ENCODE peak calls at places on chromosomes 5 and 9, in six cellular contexts. P is HFFc6, O is choroid plexus epithelial cell, W is endothelial cell, M is WERI-Rb-1, I is Caco-2. X is an unnamed sample.

GRCh38 chr9:34995288-34996060 is 5.9 kb downstream of the DNAJB5 start:
- DNase-seq in M (peak), P (peak), W (no peak), I (no peak), O (peak), X (peak)

GRCh38 chr5:160619381-160619780 is 197.7 kb downstream of the PTTG1 start:
- DNase-seq in I (no peak), W (no peak), O (no peak), M (no peak), P (no peak), X (no peak)

GRCh38 chr5:10695759-10696543 is 65.1 kb downstream of the DAP start:
- DNase-seq in W (no peak), P (peak), I (no peak), O (no peak), M (no peak), X (no peak)

GRCh38 chr5:168023190-168023589 is 268.3 kb upstream of the WWC1 start:
- DNase-seq in M (no peak), I (no peak), P (no peak), O (no peak), W (no peak), X (no peak)

GRCh38 chr9:36677611-36678010 is 104.9 kb downstream of the MELK start:
- DNase-seq in W (no peak), P (no peak), I (no peak), M (no peak), O (no peak), X (no peak)

GRCh38 chr9:21078702-21079101 is 960 bp upstream of the IFNB1 start:
- DNase-seq in P (no peak), I (no peak), O (peak), M (no peak), W (no peak), X (no peak)

GRCh38 chr9:125746017-125746773 is 978 bp upstream of the PBX3 start:
- DNase-seq in M (peak), O (peak), P (peak), W (peak), I (peak), X (peak)

GRCh38 chr5:133450311-133450710 is 162.0 kb downstream of the FSTL4 start:
- DNase-seq in I (peak), O (no peak), W (no peak), M (no peak), P (no peak), X (no peak)

GRCh38 chr9:133542002-133542401 is 7.5 kb downstream of the ADAMTSL2 start:
- DNase-seq in W (no peak), P (no peak), O (no peak), I (no peak), M (no peak), X (no peak)

GRCh38 chr9:86946712-86947145 is 577 bp downstream of the GAS1 start:
- DNase-seq in O (peak), M (peak), W (no peak), I (no peak), P (peak), X (no peak)

GRCh38 chr5:17727212-17727611 is 93.0 kb downstream of the TAF11L14 start:
- DNase-seq in O (no peak), P (no peak), W (no peak), M (no peak), I (no peak), X (peak)

GRCh38 chr9:137219757-137220316 is 2.2 kb downstream of the RNF208 start:
- DNase-seq in M (no peak), W (no peak), O (no peak), I (no peak), P (no peak), X (no peak)

GRCh38 chr5:68007446-68007845 is 208.1 kb upstream of the PIK3R1 start:
- DNase-seq in W (no peak), I (no peak), P (peak), M (no peak), O (peak), X (peak)

GRCh38 chr9:95773061-95773433 is 102.4 kb upstream of the ERCC6L2 start:
- DNase-seq in W (no peak), P (no peak), I (no peak), M (no peak), O (peak), X (no peak)

GRCh38 chr9:8804618-8805017 is 1005.0 kb upstream of the DMAC1 start:
- DNase-seq in W (no peak), M (no peak), O (no peak), P (no peak), I (no peak), X (no peak)

GRCh38 chr9:124783830-124784229 is 6.9 kb downstream of the OLFML2A start:
- DNase-seq in P (no peak), I (peak), M (no peak), O (no peak), W (no peak), X (no peak)

GRCh38 chr5:121967187-121967586 is 5.4 kb downstream of the SRFBP1 start:
- DNase-seq in W (no peak), P (peak), M (no peak), O (peak), I (no peak), X (peak)
- TF ChIP-seq CTCF in W (no peak), P (peak), M (no peak), O (peak), I (no peak), X (peak)

DNA sequence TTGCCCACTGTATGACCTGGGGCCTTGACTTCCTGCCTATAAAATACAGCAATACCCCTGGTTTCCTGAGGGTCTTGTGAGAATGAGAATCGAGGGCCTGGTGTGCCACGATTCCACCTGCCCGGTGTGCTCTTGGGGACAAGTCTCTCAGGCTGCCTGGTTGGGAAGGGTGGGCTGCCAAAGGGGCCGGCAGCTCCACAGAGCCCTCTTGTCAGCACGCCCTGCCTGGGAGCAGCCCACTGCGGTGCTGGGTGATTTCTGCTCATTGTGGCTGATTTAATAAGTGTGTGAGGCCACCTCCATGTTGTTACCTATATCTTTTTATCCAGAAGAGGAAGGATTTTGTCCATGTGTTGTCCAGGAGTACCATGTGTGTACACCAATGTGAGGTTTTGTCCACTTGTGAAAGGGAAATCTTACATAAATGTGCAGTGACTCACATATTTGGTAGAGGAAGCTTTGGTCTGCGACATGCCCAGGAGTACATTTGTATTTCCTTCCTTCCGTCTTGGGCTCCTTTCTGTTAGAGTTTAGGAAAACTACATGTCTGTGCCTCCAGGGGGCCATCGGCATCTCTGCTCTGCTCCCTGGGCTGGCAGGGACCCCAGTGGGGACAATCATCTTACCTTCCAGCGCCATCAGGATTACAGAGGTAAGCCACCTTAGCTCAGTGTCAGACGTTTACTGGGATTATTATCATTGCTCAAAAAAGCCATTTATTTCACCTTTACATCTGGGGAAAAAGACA is 108.6 kb downstream of the PHF2 start:
- DNase-seq in O (peak), P (no peak), M (peak), I (peak), W (no peak), X (peak)
- TF ChIP-seq CTCF in O (peak), P (peak), M (peak), I (no peak), W (no peak), X (no peak)

DNA sequence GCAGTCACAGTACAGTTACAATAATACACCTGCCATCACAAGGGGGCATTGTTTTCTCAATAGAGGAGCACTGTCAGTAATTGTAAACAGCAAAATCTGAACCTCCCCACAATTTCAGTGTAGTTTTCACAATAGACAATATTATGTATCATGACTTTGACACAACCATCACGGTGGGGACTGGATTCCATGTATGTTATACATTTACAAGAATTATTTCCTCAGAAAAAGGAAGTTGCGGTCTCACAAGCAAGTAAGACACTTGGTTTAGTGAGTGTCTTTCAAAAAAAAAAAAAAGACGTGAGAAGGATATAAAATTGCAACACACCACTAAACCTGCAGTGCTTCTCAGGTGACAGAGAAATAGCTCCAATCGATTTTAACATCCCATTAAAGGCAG is 586.2 kb downstream of the PTPRD start:
- DNase-seq in O (no peak), M (no peak), I (no peak), W (no peak), P (no peak), X (no peak)
- TF ChIP-seq CTCF in O (no peak), M (no peak), I (no peak), W (no peak), P (no peak), X (no peak)

GRCh38 chr9:2729721-2730120 is 12.4 kb downstream of the KCNV2 start:
- DNase-seq in O (peak), I (no peak), M (no peak), W (no peak), P (no peak), X (no peak)

GRCh38 chr9:2729003-2729402 is 11.7 kb downstream of the KCNV2 start:
- DNase-seq in W (no peak), M (no peak), I (no peak), P (peak), O (peak), X (peak)

GRCh38 chr9:2725929-2726328 is 8.6 kb downstream of the KCNV2 start:
- DNase-seq in W (no peak), P (no peak), I (no peak), O (no peak), M (no peak), X (no peak)

GRCh38 chr9:2726620-2727335 is 9.5 kb downstream of the KCNV2 start:
- DNase-seq in W (no peak), I (no peak), P (peak), M (no peak), O (no peak), X (peak)

GRCh38 chr9:2727966-2728613 is 10.8 kb downstream of the KCNV2 start:
- DNase-seq in I (no peak), P (peak), M (peak), W (peak), O (peak), X (peak)
- TF ChIP-seq CTCF in I (no peak), P (peak), M (peak), W (peak), O (peak), X (peak)

GRCh38 chr5:135569755-135570452 is 8.9 kb downstream of the CXCL14 start:
- DNase-seq in P (peak), M (peak), W (peak), O (peak), I (peak), X (peak)
- TF ChIP-seq CTCF in P (peak), M (peak), W (peak), O (peak), I (peak), X (peak)

GRCh38 chr5:73448072-73448432 is 525 bp downstream of the FOXD1 start:
- DNase-seq in P (no peak), I (no peak), M (peak), W (peak), O (no peak), X (no peak)
- TF ChIP-seq CTCF in P (no peak), I (no peak), M (no peak), W (no peak), O (no peak), X (no peak)